ENCODE peak calls at places on chromosome 14, in eight cellular contexts. N, L, R, Z, Q, P, H and D are unnamed samples.

GRCh38 chr14:60174352-60175254 is 9.4 kb upstream of the DHRS7 start:
- DNase-seq in N (no peak), H (no peak), Z (no peak), P (no peak), R (no peak), Q (no peak), L (no peak), D (no peak)

GRCh38 chr14:54807881-54808280 is 94.7 kb downstream of the GCH1 start:
- DNase-seq in R (no peak), P (no peak), N (no peak), Q (no peak), Z (no peak), L (no peak), H (no peak), D (no peak)

GRCh38 chr14:47675489-47676300 is at the start of gene MDGA2:
- DNase-seq in R (peak), N (no peak), H (no peak), Q (peak), P (no peak), Z (no peak), L (no peak), D (no peak)

GRCh38 chr14:55532645-55533309 is 47.2 kb upstream of the KTN1 start:
- DNase-seq in H (no peak), Z (no peak), L (no peak), P (no peak), R (no peak), Q (peak), N (no peak), D (no peak)

GRCh38 chr14:72888636-72889201 is 5.2 kb downstream of the DPF3 start:
- DNase-seq in L (no peak), H (no peak), Z (no peak), P (no peak), N (no peak), Q (no peak), R (no peak), D (no peak)

GRCh38 chr14:68753696-68754095 is 39.2 kb downstream of the ZFP36L1 start:
- DNase-seq in R (no peak), L (no peak), Q (no peak), N (no peak), P (no peak), H (no peak), Z (no peak), D (no peak)

GRCh38 chr14:59565112-59565511 is 11.5 kb downstream of the CCDC175 start:
- DNase-seq in N (no peak), Z (no peak), H (no peak), Q (no peak), P (no peak), L (no peak), R (no peak), D (no peak)

GRCh38 chr14:75317148-75317547 is 38.5 kb downstream of the FOS start:
- DNase-seq in L (no peak), Q (no peak), N (no peak), R (no peak), H (no peak), Z (no peak), P (no peak), D (no peak)

GRCh38 chr14:69543341-69544249 is 31.1 kb downstream of the CCDC177 start:
- DNase-seq in H (no peak), P (peak), R (peak), L (peak), Z (no peak), Q (no peak), N (no peak), D (peak)

GRCh38 chr14:100807496-100807895 is 18.4 kb upstream of the MEG3 start:
- DNase-seq in P (no peak), N (no peak), L (no peak), H (no peak), R (no peak), Q (no peak), Z (no peak), D (no peak)

GRCh38 chr14:94485944-94486841 is 10.2 kb upstream of the SERPINA9 start:
- DNase-seq in H (no peak), L (peak), Q (peak), P (peak), N (no peak), Z (no peak), R (peak), D (peak)